ENCODE peak calls at places on chromosomes 1 and 21, in four cellular contexts. M is AG08396; R is activated CD4-positive, alpha-beta T cell treated with anti-CD3 and anti-CD28 coated beads, Interleukin-2, amount 50 U/mL, for 1 hour; Z is CD8-positive, alpha-beta T cell. D is an unnamed sample.

GRCh38 chr1:34871443-34872132 is 12.0 kb upstream of the SMIM12 start:
- DNase-seq in M (no peak), R (no peak), Z (no peak), D (no peak)

GRCh38 chr1:159990005-159990404 is 36.0 kb upstream of the SLAMF9 start:
- DNase-seq in M (no peak), R (no peak), Z (no peak), D (no peak)

GRCh38 chr1:11482904-11483479 is 4.0 kb downstream of the DISP3 start:
- DNase-seq in M (no peak), R (no peak), Z (no peak), D (no peak)

GRCh38 chr1:49630156-49630555 is 393.6 kb downstream of the AGBL4 start:
- DNase-seq in M (no peak), R (no peak), Z (no peak), D (no peak)

GRCh38 chr1:17588048-17588781 is 48.7 kb downstream of the ARHGEF10L start:
- DNase-seq in M (peak; percentile 57), R (no peak), Z (no peak), D (no peak)

GRCh38 chr1:78715181-78715661 is 65.6 kb downstream of the IFI44 start:
- DNase-seq in M (no peak), R (no peak), Z (no peak), D (no peak)

GRCh38 chr1:18486195-18486594 is 5.5 kb downstream of the KLHDC7A start:
- DNase-seq in M (no peak), R (no peak), Z (no peak), D (peak; percentile 40)

GRCh38 chr1:225825606-225826005 is 15.7 kb downstream of the EPHX1 start:
- DNase-seq in M (no peak), R (no peak), Z (no peak), D (no peak)

GRCh38 chr1:33219886-33220661 is 36.2 kb upstream of the ZNF362 start:
- DNase-seq in M (no peak), R (no peak), Z (no peak), D (no peak)

GRCh38 chr1:198830397-198830796 is 191.6 kb downstream of the PTPRC start:
- DNase-seq in M (no peak), R (no peak), Z (no peak), D (no peak)

GRCh38 chr21:36866419-36866818 is 100.0 kb downstream of the HLCS start:
- DNase-seq in M (no peak), R (no peak), Z (no peak), D (no peak)

GRCh38 chr1:40239626-40240025 is 8.1 kb upstream of the TMCO2 start:
- DNase-seq in M (no peak), R (no peak), Z (no peak), D (no peak)

GRCh38 chr1:184647471-184647870 is 107.2 kb downstream of the EDEM3 start:
- DNase-seq in M (no peak), R (no peak), Z (no peak), D (no peak)

GRCh38 chr1:44808938-44809917 is 905 bp downstream of the BTBD19 start:
- DNase-seq in M (peak; percentile 55), R (peak; percentile 89), Z (peak; percentile 75), D (no peak)

GRCh38 chr21:25752389-25752788 is 17.6 kb downstream of the GABPA start:
- DNase-seq in M (no peak), R (no peak), Z (no peak), D (no peak)

GRCh38 chr1:101033017-101033416 is 7.4 kb upstream of the DPH5 start:
- DNase-seq in M (no peak), R (no peak), Z (no peak), D (no peak)

GRCh38 chr1:84298688-84299535 is 2.6 kb upstream of the SAMD13 start:
- DNase-seq in M (peak; percentile 59), R (peak; percentile 11), Z (no peak), D (no peak)

GRCh38 chr1:17011439-17012307 is at the start of gene ATP13A2:
- DNase-seq in M (peak; percentile 91), R (peak; percentile 79), Z (peak; percentile 76), D (peak; percentile 59)

GRCh38 chr1:229596961-229597699 is 28.8 kb downstream of the TAF5L start:
- DNase-seq in M (peak; percentile 71), R (no peak), Z (no peak), D (no peak)

GRCh38 chr1:110136911-110137310 is 13.4 kb upstream of the SLC6A17 start:
- DNase-seq in M (no peak), R (peak; percentile 29), Z (no peak), D (peak; percentile 45)